ENCODE peak calls at places on chromosomes 13 and 19, in seven cellular contexts. X is K562, Q is SK-N-SH, S is H1, V is GM12878, G is HCT116, C is T47D. B is an unnamed sample.

GRCh38 chr13:75357576-75358295 is 124.2 kb downstream of the TBC1D4 start:
- DNase-seq in S (peak), Q (peak), C (peak), G (peak), X (peak), V (no peak), B (peak)

GRCh38 chr19:7914598-7915045 is at the start of gene TGFBR3L:
- DNase-seq in C (no peak), Q (no peak), X (no peak), V (no peak), G (no peak), S (no peak), B (no peak)

GRCh38 chr19:13051581-13052165 is 51.0 kb downstream of the LYL1 start:
- DNase-seq in V (no peak), S (no peak), Q (no peak), X (peak), C (peak), G (no peak), B (peak)

GRCh38 chr13:34300559-34300958 is 482.6 kb downstream of the RFC3 start:
- DNase-seq in C (no peak), Q (no peak), V (no peak), G (no peak), X (no peak), S (no peak), B (peak)

GRCh38 chr19:15468675-15469512 is 4.5 kb upstream of the RASAL3 start:
- DNase-seq in S (no peak), X (no peak), G (no peak), Q (peak), C (no peak), V (no peak), B (no peak)

GRCh38 chr19:35717665-35718344 is at the start of gene KMT2B:
- DNase-seq in G (no peak), V (no peak), X (peak), C (peak), S (no peak), Q (peak), B (no peak)

GRCh38 chr19:23436318-23436717 is 41.0 kb upstream of the ZNF91 start:
- DNase-seq in X (no peak), V (no peak), Q (no peak), G (no peak), C (peak), S (no peak), B (no peak)

GRCh38 chr19:40424637-40425449 is 949 bp downstream of the SERTAD1 start:
- DNase-seq in Q (no peak), X (peak), G (no peak), V (no peak), C (no peak), S (no peak), B (no peak)

GRCh38 chr13:113819731-113820715 is 43.9 kb downstream of the GAS6 start:
- DNase-seq in X (no peak), V (no peak), G (no peak), Q (no peak), S (no peak), C (no peak), B (no peak)

GRCh38 chr19:28727133-28727834 is 485.7 kb downstream of the UQCRFS1 start:
- DNase-seq in V (no peak), C (no peak), S (peak), Q (peak), G (no peak), X (peak), B (no peak)

GRCh38 chr19:28731113-28731512 is 481.8 kb downstream of the UQCRFS1 start:
- DNase-seq in S (no peak), C (no peak), Q (no peak), X (no peak), G (no peak), V (no peak), B (no peak)

GRCh38 chr19:28736528-28736927 is 476.4 kb downstream of the UQCRFS1 start:
- DNase-seq in G (no peak), S (no peak), Q (no peak), V (no peak), C (no peak), X (no peak), B (no peak)

GRCh38 chr19:28727835-28728159 is 485.2 kb downstream of the UQCRFS1 start:
- DNase-seq in Q (no peak), V (no peak), G (no peak), C (no peak), S (no peak), X (no peak), B (no peak)

GRCh38 chr19:28731577-28731976 is 481.4 kb downstream of the UQCRFS1 start:
- DNase-seq in X (no peak), V (no peak), S (no peak), Q (no peak), C (no peak), G (no peak), B (no peak)
- TF ChIP-seq JUND in X (no peak), V (no peak), S (no peak), Q (no peak), C (no peak), G (no peak), B (no peak)

GRCh38 chr13:93055233-93055632 is 171.4 kb upstream of the GPC6 start:
- DNase-seq in G (no peak), Q (no peak), X (no peak), S (no peak), V (no peak), C (no peak), B (no peak)
- TF ChIP-seq JUND in G (no peak), Q (no peak), X (no peak), S (no peak), V (no peak), C (no peak), B (no peak)

DNA sequence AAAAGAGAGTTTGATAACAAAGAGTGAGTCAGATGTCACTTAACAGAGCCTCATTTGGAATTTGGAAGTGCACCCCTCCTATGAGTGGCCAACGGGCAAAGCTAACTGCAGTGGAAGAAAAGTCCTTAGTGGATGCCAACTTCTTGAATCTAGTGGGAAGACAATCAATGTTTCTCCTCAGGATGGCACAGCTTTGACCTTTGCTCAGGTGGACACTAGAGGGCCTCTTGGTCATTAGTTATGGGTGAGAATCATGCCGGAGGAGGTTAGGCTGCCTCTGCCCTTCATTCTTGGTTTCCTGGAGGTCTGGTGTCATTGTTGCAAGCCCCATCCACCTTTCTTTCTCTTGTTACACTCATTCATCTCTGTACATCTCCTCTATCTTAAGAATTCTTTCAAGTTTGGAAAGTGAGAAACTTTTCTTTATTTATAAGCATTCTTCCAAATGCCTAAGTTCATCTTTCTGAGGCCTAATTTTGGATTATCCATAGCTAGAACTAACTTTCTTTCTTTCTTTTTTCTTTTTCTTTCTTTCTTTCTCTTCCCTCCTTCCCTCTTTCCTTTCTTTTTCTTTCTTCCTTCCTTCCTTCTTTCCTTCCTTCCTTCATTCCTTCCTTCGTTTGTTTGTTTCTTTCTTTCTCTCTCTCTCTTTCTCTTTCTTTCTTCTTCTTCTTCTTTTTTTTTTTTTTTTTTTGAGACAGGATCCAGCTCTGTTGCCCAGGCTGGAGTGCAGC is 327.2 kb upstream of the TSHZ3 start:
- DNase-seq in S (peak), C (peak), X (peak), V (no peak), Q (peak), G (no peak), B (no peak)
- TF ChIP-seq JUND in S (no peak), C (no peak), X (no peak), V (no peak), Q (no peak), G (no peak), B (no peak)

GRCh38 chr19:36773223-36773579 is 594 bp upstream of the ZNF850 start:
- DNase-seq in C (no peak), G (no peak), S (no peak), V (no peak), X (no peak), Q (no peak), B (no peak)

GRCh38 chr19:36772341-36773222 is at the start of gene ZNF850:
- DNase-seq in S (peak), X (peak), Q (peak), C (peak), V (peak), G (peak), B (peak)

GRCh38 chr19:36775768-36776167 is 3.2 kb upstream of the ZNF850 start:
- DNase-seq in S (peak), Q (no peak), G (no peak), X (no peak), C (no peak), V (no peak), B (no peak)

DNA sequence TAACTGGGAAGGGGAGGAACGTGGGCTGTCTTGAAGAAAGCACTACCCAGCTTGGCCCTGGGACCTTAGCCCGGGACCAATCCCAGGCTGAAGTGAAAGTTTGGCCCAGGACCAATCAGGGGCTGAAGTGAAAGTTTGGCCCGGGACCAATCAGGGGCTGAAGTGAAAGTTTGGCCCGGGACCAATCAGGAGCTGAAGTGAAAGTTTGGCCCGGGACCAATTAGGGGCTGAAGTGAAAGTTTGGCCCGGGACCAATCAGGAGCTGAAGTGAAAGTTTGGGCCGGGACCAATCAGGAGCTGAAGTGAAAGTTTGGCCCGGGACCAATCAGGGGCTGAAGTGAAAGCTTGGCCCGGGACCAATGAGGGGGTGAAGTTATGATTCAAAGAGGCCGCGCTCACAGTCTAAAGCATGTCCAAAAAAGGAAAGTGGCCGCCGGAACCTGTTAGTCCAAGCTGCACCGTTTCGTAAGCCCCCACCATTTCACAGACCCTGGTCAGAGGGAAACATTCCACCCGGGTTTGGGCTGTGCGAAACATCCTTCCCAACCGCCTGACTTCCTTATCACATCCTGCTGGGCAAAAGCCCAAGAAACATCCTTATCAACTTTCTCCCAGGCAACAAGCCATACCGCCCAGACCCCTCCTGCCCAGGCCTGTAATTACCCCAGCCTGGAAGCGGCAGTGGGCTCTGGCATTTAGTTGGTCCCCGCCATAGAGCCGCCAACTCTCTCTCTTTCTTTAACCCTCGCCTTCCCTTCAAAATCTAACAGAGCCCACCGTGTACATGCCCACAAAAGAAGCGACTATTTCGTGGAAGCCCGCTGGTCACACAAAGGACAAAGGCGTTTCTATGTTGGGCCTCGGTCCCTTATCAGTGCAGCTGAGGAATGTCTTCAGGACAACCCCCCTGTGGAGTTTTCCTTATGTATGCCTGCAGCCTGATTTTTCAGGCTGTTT is 1.1 kb downstream of the ZNF850 start:
- DNase-seq in X (peak), Q (peak), G (no peak), S (peak), C (peak), V (peak), B (peak)
- TF ChIP-seq JUND in X (no peak), Q (no peak), G (no peak), S (no peak), C (no peak), V (no peak), B (no peak)

GRCh38 chr19:53055117-53055516 is 10.6 kb downstream of the ERVV-2 start:
- DNase-seq in S (no peak), X (peak), G (no peak), C (no peak), V (no peak), Q (no peak), B (peak)
- TF ChIP-seq JUND in S (no peak), X (no peak), G (no peak), C (no peak), V (no peak), Q (no peak), B (no peak)

GRCh38 chr19:19050731-19051130 is 13.1 kb upstream of the SLC25A42 start:
- DNase-seq in C (no peak), Q (no peak), G (no peak), S (no peak), X (no peak), V (no peak), B (no peak)
- TF ChIP-seq JUND in C (no peak), Q (no peak), G (no peak), S (no peak), X (no peak), V (no peak), B (no peak)

GRCh38 chr19:49017666-49018351 is 918 bp upstream of the LHB start:
- DNase-seq in Q (peak), C (no peak), G (peak), V (no peak), S (no peak), X (peak), B (peak)
- TF ChIP-seq JUND in Q (no peak), C (no peak), G (peak), V (no peak), S (no peak), X (no peak), B (no peak)

DNA sequence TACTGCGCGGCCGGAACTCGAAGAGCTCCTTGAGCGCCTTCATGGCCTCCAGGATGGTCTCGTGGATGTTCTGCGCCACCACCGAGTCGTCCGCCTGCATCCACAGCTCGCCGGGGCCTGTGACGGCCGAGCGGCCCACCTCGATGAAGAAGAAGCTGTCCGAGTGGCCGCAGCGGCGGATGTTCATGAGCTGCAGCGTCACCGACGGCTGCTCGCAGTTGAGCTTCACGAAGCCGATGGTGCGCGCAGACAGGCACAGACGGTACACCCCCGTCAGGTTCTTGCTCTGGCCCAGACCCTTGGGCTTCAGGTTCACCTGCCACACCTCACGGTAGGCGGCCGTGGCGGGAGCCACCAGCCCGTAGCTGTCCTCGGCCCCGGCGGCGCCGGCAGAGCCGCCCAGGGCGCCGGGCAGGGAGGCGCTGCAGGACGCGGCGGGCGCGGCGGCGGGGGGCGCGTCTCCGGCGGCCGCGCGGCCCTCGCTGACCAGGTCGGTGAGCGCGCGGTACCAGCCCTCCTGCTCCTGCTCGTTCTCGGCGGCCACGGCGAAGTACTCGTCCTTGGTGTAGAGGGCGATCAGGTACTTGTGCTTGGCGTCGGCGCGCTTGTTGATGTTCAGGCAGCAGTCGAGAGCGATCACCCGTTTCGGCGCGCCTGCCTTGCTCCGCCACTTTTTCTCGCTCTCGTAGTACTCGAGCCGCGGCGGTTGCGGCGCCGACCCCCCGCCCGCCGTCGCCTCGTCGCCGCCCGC is 1.1 kb downstream of the IRS2 start:
- DNase-seq in G (no peak), X (no peak), S (no peak), V (no peak), Q (peak), C (no peak), B (no peak)
- TF ChIP-seq JUND in G (no peak), X (no peak), S (no peak), V (no peak), Q (no peak), C (no peak), B (no peak)